ENCODE peak calls at places on chromosomes 3 and 15, in seven cellular contexts. F, U, L, Y, J, K and M are unnamed samples.

GRCh38 chr3:155946178-155946577 is 75.7 kb downstream of the GMPS start:
- DNase-seq in F (peak), U (no peak), L (peak), Y (no peak), J (no peak), K (no peak), M (peak)

GRCh38 chr3:52385157-52385556 is 59.7 kb downstream of the SEMA3G start:
- DNase-seq in F (peak), U (peak), L (peak), Y (peak), J (peak), K (peak), M (peak)

GRCh38 chr15:92664178-92664900 is 8.8 kb upstream of the FAM174B start:
- DNase-seq in F (no peak), U (no peak), L (no peak), Y (no peak), J (no peak), K (no peak), M (no peak)

GRCh38 chr3:134086616-134087015 is 56.9 kb upstream of the SLCO2A1 start:
- DNase-seq in F (no peak), U (no peak), L (no peak), Y (no peak), J (no peak), K (no peak), M (peak)

GRCh38 chr3:17954801-17955200 is 212.4 kb upstream of the TBC1D5 start:
- DNase-seq in F (no peak), U (peak), L (no peak), Y (no peak), J (no peak), K (peak), M (no peak)

GRCh38 chr15:72426753-72427152 is 28.6 kb downstream of the TMEM202 start:
- DNase-seq in F (no peak), U (no peak), L (no peak), Y (no peak), J (no peak), K (no peak), M (no peak)

GRCh38 chr3:158532099-158532734 is 38.8 kb upstream of the MLF1 start:
- DNase-seq in F (peak), U (peak), L (peak), Y (peak), J (peak), K (peak), M (peak)

GRCh38 chr3:79339846-79340245 is 428.0 kb downstream of the ROBO1 start:
- DNase-seq in F (no peak), U (no peak), L (no peak), Y (no peak), J (no peak), K (no peak), M (no peak)

GRCh38 chr3:109702252-109702651 is 364.9 kb upstream of the DPPA4 start:
- DNase-seq in F (peak), U (no peak), L (no peak), Y (no peak), J (peak), K (no peak), M (peak)

GRCh38 chr3:58296269-58296668 is 9.8 kb upstream of the RPP14 start:
- DNase-seq in F (no peak), U (no peak), L (no peak), Y (no peak), J (no peak), K (no peak), M (no peak)

GRCh38 chr15:69798481-69799315 is 299.0 kb downstream of the TLE3 start:
- DNase-seq in F (peak), U (no peak), L (no peak), Y (no peak), J (no peak), K (no peak), M (peak)

GRCh38 chr15:28273468-28273867 is 48.5 kb downstream of the HERC2 start:
- DNase-seq in F (no peak), U (peak), L (peak), Y (no peak), J (no peak), K (peak), M (no peak)

GRCh38 chr3:71724584-71725278 is 471 bp downstream of the EIF4E3 start:
- DNase-seq in F (peak), U (peak), L (peak), Y (no peak), J (peak), K (peak), M (peak)
- TF ChIP-seq EZH2 in F (no peak), U (no peak), L (no peak), Y (no peak), J (no peak), K (no peak), M (no peak)

DNA sequence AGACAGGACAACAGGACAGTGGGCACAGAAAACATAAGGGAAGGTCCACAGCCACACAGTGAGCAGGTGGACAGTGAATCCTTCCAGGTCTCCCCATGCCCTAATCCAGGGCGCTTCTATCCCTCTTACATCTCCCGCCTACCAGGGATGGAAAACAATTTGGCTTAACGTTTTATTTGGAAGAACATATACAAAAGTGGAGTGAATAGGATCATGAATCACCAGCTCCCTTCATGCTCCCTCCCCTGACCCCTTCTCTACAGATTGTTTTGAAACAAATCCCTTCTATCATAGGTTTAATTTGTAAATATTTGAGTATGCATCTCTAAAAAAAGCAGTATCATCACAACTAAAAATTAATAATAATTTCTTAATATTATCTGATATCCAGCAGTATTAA is 52.5 kb downstream of the CLDN11 start:
- DNase-seq in F (peak), U (no peak), L (no peak), Y (no peak), J (no peak), K (no peak), M (no peak)
- TF ChIP-seq EZH2phosphoT487 in F (no peak), U (no peak), L (no peak), Y (no peak), J (no peak), K (no peak), M (no peak)

DNA sequence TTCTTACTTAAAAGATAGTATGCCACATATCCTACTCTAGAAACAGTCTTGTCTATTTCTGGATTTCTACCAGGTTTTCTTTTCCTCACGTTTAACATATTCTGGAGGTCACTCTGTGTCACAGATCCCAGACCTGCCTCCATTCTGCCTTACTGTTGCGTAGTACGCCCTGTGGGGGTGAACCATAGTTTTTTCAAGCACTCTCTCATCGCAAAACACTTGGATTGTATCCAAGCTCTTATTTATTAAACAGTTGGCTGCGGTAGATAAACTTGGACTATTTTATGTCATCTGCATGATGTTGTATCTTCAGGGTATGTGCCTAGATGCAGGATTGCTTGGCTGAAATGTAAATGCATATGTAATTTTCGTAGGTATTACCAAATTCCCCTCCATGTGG is 55.7 kb downstream of the ABTB1 start:
- DNase-seq in F (no peak), U (no peak), L (no peak), Y (no peak), J (no peak), K (no peak), M (no peak)
- H3K27ac ChIP-seq in F (no peak), U (no peak), L (no peak), Y (no peak), J (no peak), K (no peak), M (no peak)

DNA sequence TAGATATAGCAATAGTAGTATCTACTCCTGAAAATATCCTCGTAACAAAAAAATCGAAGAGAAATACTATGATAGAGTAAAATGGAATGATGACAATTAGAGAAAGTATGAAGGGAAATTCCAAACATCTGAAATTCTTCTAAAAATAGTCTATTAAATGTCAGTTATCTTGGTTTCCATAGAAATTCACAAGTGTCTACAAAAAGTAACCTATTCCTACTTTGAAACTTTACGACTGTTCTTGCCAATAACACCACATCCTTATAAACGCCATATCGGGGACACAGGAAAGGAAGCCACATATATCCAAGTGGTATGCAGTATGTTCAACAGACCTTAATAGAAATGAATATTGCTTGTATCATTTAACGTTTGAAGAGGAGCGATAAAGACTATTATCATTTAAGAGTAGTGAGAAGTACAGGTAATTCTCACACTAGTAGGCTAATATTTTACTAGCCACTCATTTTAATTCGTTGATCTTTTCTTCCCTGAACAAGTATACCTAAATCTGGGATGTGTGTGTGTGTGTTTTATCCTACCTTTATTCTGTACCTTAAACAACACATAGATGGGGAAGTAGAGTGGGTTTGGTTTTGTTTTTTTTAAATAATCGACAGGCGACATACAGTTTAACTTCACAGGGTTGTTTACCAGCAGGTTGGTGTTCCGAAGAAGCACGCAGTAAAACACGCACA is 1.2 kb downstream of the GPR176 start:
- DNase-seq in F (peak), U (no peak), L (no peak), Y (no peak), J (no peak), K (no peak), M (peak)
- TF ChIP-seq EZH2 in F (no peak), U (no peak), L (no peak), Y (no peak), J (no peak), K (no peak), M (no peak)

DNA sequence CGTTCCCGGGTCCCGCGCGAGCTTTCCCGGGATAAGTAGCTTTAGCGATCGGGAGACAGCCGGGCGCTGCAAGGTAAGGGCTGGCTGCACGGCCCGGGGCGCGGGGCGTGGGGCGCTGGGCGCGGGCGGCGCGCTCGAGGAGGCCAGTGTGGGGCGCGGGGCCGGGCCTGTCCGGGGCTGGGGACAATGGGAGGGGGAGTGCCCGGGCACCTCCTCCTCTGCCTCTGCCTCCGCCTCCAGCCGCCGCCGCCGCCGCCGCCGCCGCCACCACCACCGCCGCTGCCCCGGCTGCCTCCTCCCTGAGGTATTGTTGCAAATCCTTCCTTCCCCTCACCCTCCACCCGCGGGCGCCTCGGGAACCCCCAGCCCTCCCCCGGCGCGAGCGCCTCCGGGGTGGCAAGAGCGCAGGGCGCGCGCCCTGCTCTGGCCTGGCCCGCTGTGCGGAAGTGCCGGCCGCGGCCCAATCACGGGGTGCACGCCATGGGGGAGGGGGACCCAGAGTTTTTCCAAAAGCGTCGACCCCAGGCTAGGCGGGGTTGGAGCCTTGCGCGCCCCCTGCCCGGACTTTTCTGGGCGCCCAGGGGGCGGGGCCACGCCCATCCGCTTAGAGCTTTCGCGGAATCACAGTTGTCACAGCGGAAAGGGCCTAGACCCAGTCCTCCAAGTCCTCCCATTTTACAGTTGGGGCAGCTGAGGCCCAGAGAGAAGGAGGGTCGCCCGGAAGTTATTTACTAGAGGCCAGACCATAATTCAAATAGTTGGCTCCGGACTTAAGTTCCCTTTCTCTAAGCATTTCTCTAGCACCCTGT is at the start of gene LPP:
- DNase-seq in F (peak), U (peak), L (peak), Y (no peak), J (peak), K (peak), M (peak)
- TF ChIP-seq EZH2phosphoT487 in F (no peak), U (no peak), L (no peak), Y (no peak), J (no peak), K (no peak), M (peak)

GRCh38 chr3:9793161-9793781 is 389 bp downstream of the ARPC4 start:
- DNase-seq in F (peak), U (peak), L (peak), Y (no peak), J (peak), K (peak), M (peak)

GRCh38 chr3:9791790-9792404 is 376 bp downstream of the TADA3 start:
- DNase-seq in F (no peak), U (no peak), L (no peak), Y (no peak), J (no peak), K (no peak), M (no peak)

GRCh38 chr3:9794400-9794799 is 1.5 kb downstream of the ARPC4 start:
- DNase-seq in F (no peak), U (no peak), L (no peak), Y (no peak), J (no peak), K (no peak), M (no peak)

GRCh38 chr3:9792405-9793160 is at the start of the genes ARPC4 and TADA3:
- DNase-seq in F (peak), U (peak), L (peak), Y (peak), J (peak), K (peak), M (peak)

DNA sequence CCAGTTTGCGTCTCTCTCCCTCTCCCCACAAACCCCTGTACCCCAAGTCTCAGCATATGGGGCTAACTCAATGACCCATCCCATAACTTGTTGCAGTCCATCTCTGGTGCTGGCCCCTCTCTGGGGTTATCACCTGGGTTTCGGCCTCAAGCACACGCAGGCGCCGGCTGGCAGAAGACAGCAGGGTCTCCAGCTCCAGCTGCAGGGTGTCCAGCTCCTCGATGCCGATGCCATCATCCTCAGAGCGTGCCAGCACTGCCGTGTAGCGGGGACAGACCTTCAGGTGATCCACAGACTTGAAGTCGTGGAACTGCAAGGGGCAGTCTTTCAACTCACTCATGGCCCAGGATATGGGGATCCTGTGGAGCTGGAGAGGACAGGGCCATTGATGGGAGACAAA is 1.1 kb downstream of the TADA3 start:
- DNase-seq in F (no peak), U (no peak), L (no peak), Y (no peak), J (no peak), K (no peak), M (no peak)
- H3K27ac ChIP-seq in F (no peak), U (no peak), L (peak), Y (peak), J (no peak), K (no peak), M (no peak)

GRCh38 chr15:80779658-80780415 is 667 bp downstream of the CEMIP start:
- DNase-seq in F (peak), U (peak), L (peak), Y (no peak), J (no peak), K (peak), M (peak)
- TF ChIP-seq EZH2 in F (no peak), U (peak), L (peak), Y (no peak), J (no peak), K (peak), M (no peak)